ENCODE peak calls at places on chromosomes 2 and 18, in ten cellular contexts. H is SK-N-MC; C is activated naive CD4-positive, alpha-beta T cell treated with anti-CD3 and anti-CD28 coated beads, Interleukin-2, amount 10 ng/mL, durations not matched to agents 7 days and 5 days; P is tibial nerve; V is T-cell; J is GM18507; D is stimulated activated CD4-positive, alpha-beta T cell treated with anti-CD3 and anti-CD28 coated beads, TNF-alpha, amount 100 ng/mL, for 24 hours; L is kidney tubule cell; N is brain microvascular endothelial cell; I is AG08396. O is an unnamed sample.

GRCh38 chr2:3001595-3002184 is 375.9 kb downstream of the EIPR1 start:
- DNase-seq in C (no peak), J (no peak), L (peak; percentile 46), H (no peak), V (no peak), D (no peak), I (no peak), N (no peak), P (no peak), O (no peak)

GRCh38 chr2:219752731-219753130 is 125.3 kb downstream of the SLC4A3 start:
- DNase-seq in C (no peak), J (no peak), N (peak; percentile 2), L (peak; percentile 54), D (no peak), H (no peak), P (no peak), I (no peak), V (no peak), O (no peak)

GRCh38 chr2:19902272-19902730 is 518 bp upstream of the TTC32 start:
- DNase-seq in D (no peak), N (no peak), V (no peak), C (no peak), J (no peak), H (no peak), P (no peak), I (no peak), L (no peak), O (no peak)

GRCh38 chr2:9189901-9190300 is 16.7 kb upstream of the ASAP2 start:
- DNase-seq in H (no peak), N (no peak), J (no peak), I (no peak), D (no peak), L (no peak), V (no peak), C (no peak), P (no peak), O (no peak)

GRCh38 chr2:62966995-62967394 is 83.6 kb upstream of the OTX1 start:
- DNase-seq in P (no peak), L (no peak), N (no peak), J (no peak), H (no peak), V (no peak), C (no peak), I (no peak), D (no peak), O (no peak)

GRCh38 chr2:207541933-207542332 is 12.2 kb downstream of the CREB1 start:
- DNase-seq in J (no peak), C (no peak), L (no peak), V (no peak), N (no peak), I (no peak), P (no peak), D (no peak), H (no peak), O (no peak)

GRCh38 chr2:218788529-218789237 is 6.7 kb downstream of the CYP27A1 start:
- DNase-seq in L (no peak), C (no peak), P (no peak), D (no peak), N (no peak), H (no peak), J (no peak), I (no peak), V (no peak), O (no peak)

GRCh38 chr2:43225093-43225787 is 1.2 kb downstream of the ZFP36L2 start:
- DNase-seq in P (peak; percentile 36), C (peak; percentile 86), D (peak; percentile 30), I (peak; percentile 46), N (peak; percentile 34), J (no peak), L (peak; percentile 62), H (no peak), V (peak; percentile 58), O (peak; percentile 61)

GRCh38 chr2:33521791-33522281 is 45.4 kb downstream of the RASGRP3 start:
- DNase-seq in H (no peak), D (no peak), I (no peak), J (no peak), C (no peak), P (no peak), V (no peak), L (no peak), N (no peak), O (no peak)

GRCh38 chr18:12028040-12028628 is 46.8 kb downstream of the IMPA2 start:
- DNase-seq in L (no peak), P (no peak), C (no peak), J (no peak), V (no peak), I (no peak), N (no peak), H (no peak), D (no peak), O (no peak)

GRCh38 chr18:4455113-4455811 is at the start of gene DLGAP1:
- DNase-seq in L (peak; percentile 60), H (no peak), C (no peak), D (no peak), N (peak; percentile 2), V (no peak), J (no peak), P (no peak), I (no peak), O (no peak)

GRCh38 chr2:3628241-3628679 is 29.7 kb upstream of the ALLC start:
- DNase-seq in V (no peak), I (no peak), P (no peak), J (no peak), L (no peak), D (no peak), H (no peak), C (no peak), N (no peak), O (no peak)

GRCh38 chr18:48639772-48640432 is 101.1 kb downstream of the CTIF start:
- DNase-seq in D (no peak), N (no peak), J (no peak), P (no peak), I (no peak), C (no peak), V (no peak), H (no peak), L (no peak), O (no peak)

GRCh38 chr2:233025706-233026105 is 6.8 kb upstream of the NEU2 start:
- DNase-seq in C (no peak), L (no peak), I (no peak), N (no peak), D (no peak), J (no peak), V (no peak), H (no peak), P (no peak), O (peak; percentile 37)

GRCh38 chr2:240564191-240564570 is 4.0 kb downstream of the DUSP28 start:
- DNase-seq in V (no peak), J (no peak), P (no peak), I (no peak), H (no peak), C (peak; percentile 15), N (no peak), L (no peak), D (no peak), O (no peak)

O was measured in NCI-H226.